ENCODE peak calls at places on chromosomes 12 and 14, in seven cellular contexts. One of them, this sample, is unnamed.

GRCh38 chr12:102907918-102908317 is 9.1 kb downstream of the PAH start:
- DNase-seq in left ventricle myocardium inferior: no peak
- DNase-seq in psoas muscle: no peak
- DNase-seq in tibial artery: no peak
- DNase-seq in IMR-90: no peak
- DNase-seq in esophagus muscularis mucosa: no peak
- DNase-seq in esophagus squamous epithelium: no peak
- DNase-seq in this sample: no peak

GRCh38 chr14:54686219-54686870 is 119.4 kb downstream of the SAMD4A start:
- DNase-seq in left ventricle myocardium inferior: peak
- DNase-seq in psoas muscle: peak
- DNase-seq in tibial artery: peak
- DNase-seq in IMR-90: peak
- DNase-seq in esophagus muscularis mucosa: no peak
- DNase-seq in esophagus squamous epithelium: no peak
- DNase-seq in this sample: peak

GRCh38 chr12:2578772-2579171 is 216.0 kb upstream of the FKBP4 start:
- DNase-seq in left ventricle myocardium inferior: no peak
- DNase-seq in psoas muscle: no peak
- DNase-seq in tibial artery: no peak
- DNase-seq in IMR-90: no peak
- DNase-seq in esophagus muscularis mucosa: no peak
- DNase-seq in esophagus squamous epithelium: no peak
- DNase-seq in this sample: no peak

GRCh38 chr14:91158091-91158790 is 44.4 kb downstream of the DGLUCY start:
- DNase-seq in left ventricle myocardium inferior: peak
- DNase-seq in psoas muscle: peak
- DNase-seq in tibial artery: no peak
- DNase-seq in IMR-90: no peak
- DNase-seq in esophagus muscularis mucosa: no peak
- DNase-seq in esophagus squamous epithelium: no peak
- DNase-seq in this sample: no peak

GRCh38 chr12:2195085-2195484 is 142.3 kb downstream of the CACNA1C start:
- DNase-seq in left ventricle myocardium inferior: no peak
- DNase-seq in psoas muscle: no peak
- DNase-seq in tibial artery: no peak
- DNase-seq in IMR-90: no peak
- DNase-seq in esophagus muscularis mucosa: no peak
- DNase-seq in esophagus squamous epithelium: no peak
- DNase-seq in this sample: no peak

GRCh38 chr12:71888521-71888920 is 49.0 kb downstream of the TBC1D15 start:
- DNase-seq in left ventricle myocardium inferior: no peak
- DNase-seq in psoas muscle: no peak
- DNase-seq in tibial artery: no peak
- DNase-seq in IMR-90: no peak
- DNase-seq in esophagus muscularis mucosa: no peak
- DNase-seq in esophagus squamous epithelium: no peak
- DNase-seq in this sample: no peak

GRCh38 chr14:39617537-39617936 is 185.3 kb upstream of the FBXO33 start:
- DNase-seq in left ventricle myocardium inferior: no peak
- DNase-seq in psoas muscle: no peak
- DNase-seq in tibial artery: no peak
- DNase-seq in IMR-90: no peak
- DNase-seq in esophagus muscularis mucosa: no peak
- DNase-seq in esophagus squamous epithelium: no peak
- DNase-seq in this sample: no peak

GRCh38 chr14:104092931-104093365 is 7.4 kb downstream of the ASPG start:
- DNase-seq in left ventricle myocardium inferior: peak
- DNase-seq in psoas muscle: no peak
- DNase-seq in tibial artery: no peak
- DNase-seq in IMR-90: no peak
- DNase-seq in esophagus muscularis mucosa: no peak
- DNase-seq in esophagus squamous epithelium: no peak
- DNase-seq in this sample: no peak

GRCh38 chr12:64008596-64008995 is 164.1 kb downstream of the SRGAP1 start:
- DNase-seq in left ventricle myocardium inferior: no peak
- DNase-seq in psoas muscle: no peak
- DNase-seq in tibial artery: no peak
- DNase-seq in IMR-90: no peak
- DNase-seq in esophagus muscularis mucosa: no peak
- DNase-seq in esophagus squamous epithelium: no peak
- DNase-seq in this sample: no peak

GRCh38 chr12:68259318-68259940 is 6.0 kb upstream of the IL22 start:
- DNase-seq in left ventricle myocardium inferior: no peak
- DNase-seq in psoas muscle: no peak
- DNase-seq in tibial artery: no peak
- DNase-seq in IMR-90: peak
- DNase-seq in esophagus muscularis mucosa: no peak
- DNase-seq in esophagus squamous epithelium: no peak
- DNase-seq in this sample: no peak

GRCh38 chr12:13179159-13180074 is 17.1 kb upstream of the EMP1 start:
- DNase-seq in left ventricle myocardium inferior: peak
- DNase-seq in psoas muscle: peak
- DNase-seq in tibial artery: peak
- DNase-seq in IMR-90: peak
- DNase-seq in esophagus muscularis mucosa: peak
- DNase-seq in esophagus squamous epithelium: no peak
- DNase-seq in this sample: no peak

GRCh38 chr14:50740858-50741257 is 72.8 kb upstream of the SAV1 start:
- DNase-seq in left ventricle myocardium inferior: no peak
- DNase-seq in psoas muscle: no peak
- DNase-seq in tibial artery: no peak
- DNase-seq in IMR-90: no peak
- DNase-seq in esophagus muscularis mucosa: no peak
- DNase-seq in esophagus squamous epithelium: no peak
- DNase-seq in this sample: no peak

GRCh38 chr14:50739186-50739585 is 71.1 kb upstream of the SAV1 start:
- DNase-seq in left ventricle myocardium inferior: no peak
- DNase-seq in psoas muscle: peak
- DNase-seq in tibial artery: no peak
- DNase-seq in IMR-90: no peak
- DNase-seq in esophagus muscularis mucosa: no peak
- DNase-seq in esophagus squamous epithelium: no peak
- DNase-seq in this sample: no peak

GRCh38 chr14:50745401-50746058 is 77.4 kb upstream of the SAV1 start:
- DNase-seq in left ventricle myocardium inferior: no peak
- DNase-seq in psoas muscle: no peak
- DNase-seq in tibial artery: no peak
- DNase-seq in IMR-90: no peak
- DNase-seq in esophagus muscularis mucosa: no peak
- DNase-seq in esophagus squamous epithelium: no peak
- DNase-seq in this sample: no peak

GRCh38 chr14:50741571-50741970 is 73.5 kb upstream of the SAV1 start:
- DNase-seq in left ventricle myocardium inferior: no peak
- DNase-seq in psoas muscle: no peak
- DNase-seq in tibial artery: no peak
- DNase-seq in IMR-90: peak
- DNase-seq in esophagus muscularis mucosa: no peak
- DNase-seq in esophagus squamous epithelium: no peak
- DNase-seq in this sample: no peak

DNA sequence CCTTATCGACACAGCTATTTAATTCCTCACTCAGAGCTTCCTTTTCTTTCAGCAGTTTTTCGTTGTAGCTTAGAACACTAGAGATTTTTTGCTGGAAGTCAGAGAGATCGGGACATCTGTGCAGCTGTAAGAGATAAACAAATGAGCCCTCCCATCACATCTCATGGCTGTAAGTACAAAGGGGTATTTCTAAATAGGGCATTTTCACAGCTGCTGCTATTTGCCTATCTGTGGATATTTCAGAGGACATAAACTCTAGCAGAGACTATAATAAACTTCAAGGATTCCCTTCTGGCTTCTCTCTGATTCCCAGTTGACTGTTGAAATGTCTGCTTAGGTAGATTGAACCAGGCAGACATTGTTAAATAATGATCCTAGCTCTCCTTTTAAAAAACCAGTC is 76.1 kb upstream of the SAV1 start:
- DNase-seq in left ventricle myocardium inferior: no peak
- DNase-seq in psoas muscle: no peak
- DNase-seq in tibial artery: no peak
- DNase-seq in IMR-90: peak
- DNase-seq in esophagus muscularis mucosa: no peak
- DNase-seq in esophagus squamous epithelium: no peak
- DNase-seq in this sample: no peak
- H3K4me3 ChIP-seq in left ventricle myocardium inferior: no peak
- H3K4me3 ChIP-seq in psoas muscle: no peak
- H3K4me3 ChIP-seq in tibial artery: no peak
- H3K4me3 ChIP-seq in IMR-90: no peak
- H3K4me3 ChIP-seq in esophagus muscularis mucosa: no peak
- H3K4me3 ChIP-seq in esophagus squamous epithelium: no peak
- H3K4me3 ChIP-seq in this sample: no peak

GRCh38 chr14:76719664-76720063 is 41.6 kb upstream of the VASH1 start:
- DNase-seq in left ventricle myocardium inferior: no peak
- DNase-seq in psoas muscle: peak
- DNase-seq in tibial artery: no peak
- DNase-seq in IMR-90: no peak
- DNase-seq in esophagus muscularis mucosa: no peak
- DNase-seq in esophagus squamous epithelium: no peak
- DNase-seq in this sample: no peak

GRCh38 chr14:76716285-76716684 is 45.0 kb upstream of the VASH1 start:
- DNase-seq in left ventricle myocardium inferior: no peak
- DNase-seq in psoas muscle: no peak
- DNase-seq in tibial artery: no peak
- DNase-seq in IMR-90: no peak
- DNase-seq in esophagus muscularis mucosa: peak
- DNase-seq in esophagus squamous epithelium: no peak
- DNase-seq in this sample: no peak

GRCh38 chr14:76720382-76720813 is 40.9 kb upstream of the VASH1 start:
- DNase-seq in left ventricle myocardium inferior: peak
- DNase-seq in psoas muscle: peak
- DNase-seq in tibial artery: peak
- DNase-seq in IMR-90: peak
- DNase-seq in esophagus muscularis mucosa: peak
- DNase-seq in esophagus squamous epithelium: no peak
- DNase-seq in this sample: no peak

GRCh38 chr14:76717508-76717907 is 43.8 kb upstream of the VASH1 start:
- DNase-seq in left ventricle myocardium inferior: no peak
- DNase-seq in psoas muscle: no peak
- DNase-seq in tibial artery: no peak
- DNase-seq in IMR-90: no peak
- DNase-seq in esophagus muscularis mucosa: peak
- DNase-seq in esophagus squamous epithelium: no peak
- DNase-seq in this sample: no peak

DNA sequence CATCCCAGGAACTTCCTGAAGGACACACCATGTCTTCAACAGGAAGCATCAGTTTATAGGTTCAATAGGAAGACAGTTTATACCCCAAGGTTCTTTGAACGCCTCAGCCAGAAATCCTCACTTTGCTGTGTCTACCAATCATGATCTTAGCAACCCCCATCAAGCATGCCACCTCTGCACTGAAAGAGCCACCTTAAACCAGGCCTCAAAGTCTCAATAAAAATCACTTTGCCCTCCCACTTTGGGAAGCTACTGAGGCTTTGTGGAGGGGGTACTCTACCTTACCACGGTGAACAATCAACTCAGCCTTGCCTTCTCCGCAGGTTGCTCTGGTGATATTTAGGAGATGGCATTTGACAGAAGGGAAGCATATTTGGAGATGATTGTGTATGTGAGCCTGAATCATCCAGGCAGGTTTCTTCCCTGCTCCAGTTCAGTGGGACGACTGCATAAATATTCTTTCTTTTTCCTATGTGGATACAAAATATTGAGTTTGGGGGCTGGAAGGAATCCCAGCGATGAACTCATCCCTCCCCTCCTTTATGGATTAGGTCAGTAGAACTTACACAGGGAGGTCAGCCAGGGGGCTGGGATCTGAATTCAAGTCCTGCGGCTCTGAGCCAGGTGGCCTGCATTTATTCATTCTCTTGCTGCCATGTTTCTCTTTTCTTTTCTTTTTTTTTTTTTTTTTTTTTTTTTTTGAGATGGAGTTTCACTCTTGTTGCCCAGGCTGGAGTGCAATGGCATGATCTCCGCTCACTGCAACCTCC is 42.8 kb upstream of the VASH1 start:
- DNase-seq in left ventricle myocardium inferior: peak
- DNase-seq in psoas muscle: no peak
- DNase-seq in tibial artery: no peak
- DNase-seq in IMR-90: no peak
- DNase-seq in esophagus muscularis mucosa: peak
- DNase-seq in esophagus squamous epithelium: no peak
- DNase-seq in this sample: no peak
- H3K27ac ChIP-seq in left ventricle myocardium inferior: peak
- H3K27ac ChIP-seq in psoas muscle: no peak
- H3K27ac ChIP-seq in tibial artery: no peak
- H3K27ac ChIP-seq in IMR-90: no peak
- H3K27ac ChIP-seq in esophagus muscularis mucosa: no peak
- H3K27ac ChIP-seq in esophagus squamous epithelium: no peak
- H3K27ac ChIP-seq in this sample: no peak

GRCh38 chr12:48972213-48973021 is 882 bp upstream of the WNT10B start:
- DNase-seq in left ventricle myocardium inferior: no peak
- DNase-seq in psoas muscle: no peak
- DNase-seq in tibial artery: no peak
- DNase-seq in IMR-90: peak
- DNase-seq in esophagus muscularis mucosa: no peak
- DNase-seq in esophagus squamous epithelium: no peak
- DNase-seq in this sample: no peak

GRCh38 chr12:48973084-48973483 is 1.5 kb upstream of the WNT10B start:
- DNase-seq in left ventricle myocardium inferior: no peak
- DNase-seq in psoas muscle: no peak
- DNase-seq in tibial artery: peak
- DNase-seq in IMR-90: no peak
- DNase-seq in esophagus muscularis mucosa: no peak
- DNase-seq in esophagus squamous epithelium: no peak
- DNase-seq in this sample: no peak

GRCh38 chr12:48969160-48969771 is 2.3 kb downstream of the WNT10B start:
- DNase-seq in left ventricle myocardium inferior: no peak
- DNase-seq in psoas muscle: no peak
- DNase-seq in tibial artery: no peak
- DNase-seq in IMR-90: no peak
- DNase-seq in esophagus muscularis mucosa: no peak
- DNase-seq in esophagus squamous epithelium: no peak
- DNase-seq in this sample: no peak

GRCh38 chr12:48969847-48970701 is 1.5 kb downstream of the WNT10B start:
- DNase-seq in left ventricle myocardium inferior: no peak
- DNase-seq in psoas muscle: no peak
- DNase-seq in tibial artery: no peak
- DNase-seq in IMR-90: no peak
- DNase-seq in esophagus muscularis mucosa: no peak
- DNase-seq in esophagus squamous epithelium: no peak
- DNase-seq in this sample: no peak

GRCh38 chr12:48970702-48971334 is 717 bp downstream of the WNT10B start:
- DNase-seq in left ventricle myocardium inferior: no peak
- DNase-seq in psoas muscle: no peak
- DNase-seq in tibial artery: no peak
- DNase-seq in IMR-90: no peak
- DNase-seq in esophagus muscularis mucosa: no peak
- DNase-seq in esophagus squamous epithelium: no peak
- DNase-seq in this sample: no peak
- H3K4me3 ChIP-seq in left ventricle myocardium inferior: peak
- H3K4me3 ChIP-seq in psoas muscle: no peak
- H3K4me3 ChIP-seq in tibial artery: peak
- H3K4me3 ChIP-seq in IMR-90: no peak
- H3K4me3 ChIP-seq in esophagus muscularis mucosa: peak
- H3K4me3 ChIP-seq in esophagus squamous epithelium: peak
- H3K4me3 ChIP-seq in this sample: peak

DNA sequence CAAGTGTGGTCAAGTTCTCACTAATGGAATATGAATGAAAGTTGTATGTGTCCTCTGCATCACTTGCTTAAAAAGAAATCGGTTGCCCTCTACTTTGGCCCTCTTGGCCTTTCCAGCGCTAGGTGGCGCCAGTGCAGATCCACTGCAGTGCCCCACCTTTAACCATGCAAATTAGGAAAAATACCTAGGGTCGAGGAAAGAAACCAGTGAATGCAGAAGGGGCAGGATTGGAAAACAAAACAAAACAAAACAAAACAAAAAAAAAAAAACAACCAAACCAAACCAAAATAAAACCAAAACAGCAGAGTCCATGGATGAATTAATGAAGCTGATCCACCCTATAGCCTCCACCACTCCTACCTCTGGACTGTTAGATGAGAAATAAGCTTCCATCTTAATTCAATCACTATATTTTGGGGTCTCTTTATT is 12.9 kb upstream of the NEMF start:
- DNase-seq in left ventricle myocardium inferior: peak
- DNase-seq in psoas muscle: peak
- DNase-seq in tibial artery: peak
- DNase-seq in IMR-90: peak
- DNase-seq in esophagus muscularis mucosa: peak
- DNase-seq in esophagus squamous epithelium: no peak
- DNase-seq in this sample: no peak
- H3K27ac ChIP-seq in left ventricle myocardium inferior: peak
- H3K27ac ChIP-seq in psoas muscle: peak
- H3K27ac ChIP-seq in tibial artery: peak
- H3K27ac ChIP-seq in IMR-90: no peak
- H3K27ac ChIP-seq in esophagus muscularis mucosa: peak
- H3K27ac ChIP-seq in esophagus squamous epithelium: peak
- H3K27ac ChIP-seq in this sample: no peak

This sample was measured in coronary artery.